ENCODE peak calls at places on chromosomes 12 and 14, in nine cellular contexts. One of them, this sample, is unnamed.

GRCh38 chr12:23550753-23551152 is 398.7 kb downstream of the SOX5 start:
- DNase-seq in psoas muscle: no peak
- DNase-seq in PC-9: no peak
- DNase-seq in WERI-Rb-1: no peak
- DNase-seq in osteoblast: no peak
- DNase-seq in PC-3: no peak
- DNase-seq in upper lobe of right lung: no peak
- DNase-seq in BE2C: no peak
- DNase-seq in CD8-positive, alpha-beta T cell: no peak
- DNase-seq in this sample: no peak

GRCh38 chr14:71119075-71119474 is 211.8 kb downstream of the PCNX1 start:
- DNase-seq in BE2C: no peak
- DNase-seq in PC-3: peak; percentile 65
- DNase-seq in osteoblast: peak; percentile 74
- DNase-seq in upper lobe of right lung: no peak
- DNase-seq in WERI-Rb-1: no peak
- DNase-seq in psoas muscle: no peak
- DNase-seq in PC-9: peak; percentile 69
- DNase-seq in CD8-positive, alpha-beta T cell: no peak
- DNase-seq in this sample: no peak

GRCh38 chr12:6074979-6075585 is 49.4 kb downstream of the VWF start:
- DNase-seq in WERI-Rb-1: no peak
- DNase-seq in CD8-positive, alpha-beta T cell: peak; percentile 72
- DNase-seq in osteoblast: peak; percentile 73
- DNase-seq in upper lobe of right lung: peak; percentile 76
- DNase-seq in PC-3: no peak
- DNase-seq in BE2C: no peak
- DNase-seq in psoas muscle: no peak
- DNase-seq in PC-9: no peak
- DNase-seq in this sample: peak; percentile 38

GRCh38 chr12:106246891-106247730 is 709 bp downstream of the CKAP4 start:
- DNase-seq in WERI-Rb-1: peak; percentile 56
- DNase-seq in upper lobe of right lung: peak; percentile 87
- DNase-seq in BE2C: peak; percentile 66
- DNase-seq in PC-3: peak; percentile 57
- DNase-seq in CD8-positive, alpha-beta T cell: peak; percentile 79
- DNase-seq in PC-9: peak; percentile 39
- DNase-seq in osteoblast: peak; percentile 94
- DNase-seq in psoas muscle: peak; percentile 90
- DNase-seq in this sample: peak; percentile 74

GRCh38 chr14:100893760-100894159 is 9.8 kb downstream of the RTL1 start:
- DNase-seq in psoas muscle: peak; percentile 15
- DNase-seq in BE2C: no peak
- DNase-seq in WERI-Rb-1: no peak
- DNase-seq in PC-9: no peak
- DNase-seq in osteoblast: no peak
- DNase-seq in upper lobe of right lung: peak; percentile 35
- DNase-seq in PC-3: no peak
- DNase-seq in CD8-positive, alpha-beta T cell: peak; percentile 42
- DNase-seq in this sample: no peak

GRCh38 chr14:48382961-48383360 is 707.6 kb upstream of the MDGA2 start:
- DNase-seq in WERI-Rb-1: no peak
- DNase-seq in PC-3: no peak
- DNase-seq in PC-9: no peak
- DNase-seq in CD8-positive, alpha-beta T cell: no peak
- DNase-seq in BE2C: no peak
- DNase-seq in osteoblast: no peak
- DNase-seq in upper lobe of right lung: no peak
- DNase-seq in psoas muscle: no peak
- DNase-seq in this sample: no peak

GRCh38 chr12:54298904-54299303 is 1.9 kb downstream of the NFE2 start:
- DNase-seq in PC-9: no peak
- DNase-seq in CD8-positive, alpha-beta T cell: no peak
- DNase-seq in PC-3: peak; percentile 3
- DNase-seq in upper lobe of right lung: no peak
- DNase-seq in psoas muscle: no peak
- DNase-seq in osteoblast: peak; percentile 67
- DNase-seq in BE2C: no peak
- DNase-seq in WERI-Rb-1: no peak
- DNase-seq in this sample: no peak

GRCh38 chr14:66677780-66678179 is 169.8 kb downstream of the GPHN start:
- DNase-seq in PC-9: no peak
- DNase-seq in WERI-Rb-1: no peak
- DNase-seq in osteoblast: no peak
- DNase-seq in BE2C: no peak
- DNase-seq in CD8-positive, alpha-beta T cell: no peak
- DNase-seq in psoas muscle: no peak
- DNase-seq in upper lobe of right lung: no peak
- DNase-seq in PC-3: no peak
- DNase-seq in this sample: no peak

GRCh38 chr12:65306603-65307501 is 28.4 kb downstream of the MSRB3 start:
- DNase-seq in WERI-Rb-1: peak; percentile 25
- DNase-seq in osteoblast: no peak
- DNase-seq in PC-9: no peak
- DNase-seq in upper lobe of right lung: no peak
- DNase-seq in psoas muscle: no peak
- DNase-seq in PC-3: peak; percentile 83
- DNase-seq in CD8-positive, alpha-beta T cell: no peak
- DNase-seq in BE2C: peak; percentile 86
- DNase-seq in this sample: peak; percentile 50

GRCh38 chr14:91115986-91116385 is 2.1 kb downstream of the DGLUCY start:
- DNase-seq in PC-9: peak; percentile 60
- DNase-seq in osteoblast: no peak
- DNase-seq in WERI-Rb-1: no peak
- DNase-seq in upper lobe of right lung: no peak
- DNase-seq in CD8-positive, alpha-beta T cell: no peak
- DNase-seq in psoas muscle: no peak
- DNase-seq in BE2C: no peak
- DNase-seq in PC-3: peak; percentile 62
- DNase-seq in this sample: no peak

GRCh38 chr12:49930515-49931288 is 19.8 kb upstream of the AQP2 start:
- DNase-seq in PC-3: peak; percentile 59
- DNase-seq in osteoblast: peak; percentile 81
- DNase-seq in psoas muscle: no peak
- DNase-seq in upper lobe of right lung: no peak
- DNase-seq in CD8-positive, alpha-beta T cell: no peak
- DNase-seq in PC-9: no peak
- DNase-seq in BE2C: no peak
- DNase-seq in WERI-Rb-1: no peak
- DNase-seq in this sample: no peak

GRCh38 chr14:28240909-28241308 is 525.7 kb upstream of the FOXG1 start:
- DNase-seq in WERI-Rb-1: no peak
- DNase-seq in psoas muscle: no peak
- DNase-seq in BE2C: no peak
- DNase-seq in osteoblast: no peak
- DNase-seq in CD8-positive, alpha-beta T cell: no peak
- DNase-seq in PC-9: no peak
- DNase-seq in upper lobe of right lung: no peak
- DNase-seq in PC-3: no peak
- DNase-seq in this sample: no peak

GRCh38 chr14:96079066-96079465 is 39.9 kb downstream of the C14orf132 start:
- DNase-seq in PC-9: no peak
- DNase-seq in osteoblast: no peak
- DNase-seq in psoas muscle: peak; percentile 8
- DNase-seq in CD8-positive, alpha-beta T cell: no peak
- DNase-seq in WERI-Rb-1: no peak
- DNase-seq in PC-3: no peak
- DNase-seq in upper lobe of right lung: no peak
- DNase-seq in BE2C: no peak
- DNase-seq in this sample: no peak

GRCh38 chr12:54207539-54208267 is 18.9 kb upstream of the SMUG1 start:
- DNase-seq in BE2C: peak; percentile 88
- DNase-seq in osteoblast: peak; percentile 91
- DNase-seq in WERI-Rb-1: peak; percentile 92
- DNase-seq in CD8-positive, alpha-beta T cell: peak; percentile 85
- DNase-seq in upper lobe of right lung: peak; percentile 84
- DNase-seq in PC-3: peak; percentile 88
- DNase-seq in psoas muscle: peak; percentile 91
- DNase-seq in PC-9: peak; percentile 62
- DNase-seq in this sample: peak; percentile 57

GRCh38 chr12:161823-162222 is 52.1 kb downstream of the SLC6A12 start:
- DNase-seq in CD8-positive, alpha-beta T cell: no peak
- DNase-seq in upper lobe of right lung: no peak
- DNase-seq in PC-3: no peak
- DNase-seq in PC-9: no peak
- DNase-seq in psoas muscle: no peak
- DNase-seq in BE2C: no peak
- DNase-seq in WERI-Rb-1: no peak
- DNase-seq in osteoblast: no peak
- DNase-seq in this sample: no peak

GRCh38 chr12:49089831-49090773 is 4.5 kb downstream of the DHH start:
- DNase-seq in psoas muscle: peak; percentile 67
- DNase-seq in PC-9: no peak
- DNase-seq in upper lobe of right lung: peak; percentile 71
- DNase-seq in CD8-positive, alpha-beta T cell: no peak
- DNase-seq in osteoblast: peak; percentile 91
- DNase-seq in WERI-Rb-1: peak; percentile 24
- DNase-seq in PC-3: peak; percentile 35
- DNase-seq in BE2C: peak; percentile 63
- DNase-seq in this sample: peak; percentile 39

GRCh38 chr12:65100140-65100539 is 21.0 kb downstream of the WIF1 start:
- DNase-seq in BE2C: no peak
- DNase-seq in osteoblast: no peak
- DNase-seq in CD8-positive, alpha-beta T cell: no peak
- DNase-seq in psoas muscle: no peak
- DNase-seq in WERI-Rb-1: no peak
- DNase-seq in PC-9: no peak
- DNase-seq in PC-3: peak; percentile 59
- DNase-seq in upper lobe of right lung: no peak
- DNase-seq in this sample: no peak

GRCh38 chr12:123444396-123445026 is 8.0 kb upstream of the RILPL2 start:
- DNase-seq in osteoblast: peak; percentile 56
- DNase-seq in PC-3: no peak
- DNase-seq in PC-9: peak; percentile 80
- DNase-seq in CD8-positive, alpha-beta T cell: no peak
- DNase-seq in BE2C: no peak
- DNase-seq in upper lobe of right lung: no peak
- DNase-seq in WERI-Rb-1: no peak
- DNase-seq in psoas muscle: no peak
- DNase-seq in this sample: no peak

GRCh38 chr12:131682511-131682895 is 28.4 kb upstream of the SFSWAP start:
- DNase-seq in BE2C: no peak
- DNase-seq in osteoblast: no peak
- DNase-seq in PC-9: no peak
- DNase-seq in PC-3: no peak
- DNase-seq in upper lobe of right lung: no peak
- DNase-seq in psoas muscle: no peak
- DNase-seq in WERI-Rb-1: no peak
- DNase-seq in CD8-positive, alpha-beta T cell: no peak
- DNase-seq in this sample: no peak

GRCh38 chr12:75660805-75661404 is 149.5 kb upstream of the KRR1 start:
- DNase-seq in psoas muscle: no peak
- DNase-seq in BE2C: no peak
- DNase-seq in CD8-positive, alpha-beta T cell: no peak
- DNase-seq in upper lobe of right lung: no peak
- DNase-seq in osteoblast: no peak
- DNase-seq in PC-3: peak; percentile 87
- DNase-seq in PC-9: no peak
- DNase-seq in WERI-Rb-1: no peak
- DNase-seq in this sample: no peak
- H3K4me3 ChIP-seq in psoas muscle: no peak overlapping the region
- H3K4me3 ChIP-seq in BE2C: no peak overlapping the region
- H3K4me3 ChIP-seq in CD8-positive, alpha-beta T cell: no peak overlapping the region
- H3K4me3 ChIP-seq in upper lobe of right lung: no peak overlapping the region
- H3K4me3 ChIP-seq in osteoblast: no peak overlapping the region
- H3K4me3 ChIP-seq in PC-3: peak overlapping the region; percentile 31
- H3K4me3 ChIP-seq in PC-9: no peak overlapping the region
- H3K4me3 ChIP-seq in WERI-Rb-1: no peak overlapping the region
- H3K4me3 ChIP-seq in this sample: no peak overlapping the region

GRCh38 chr12:57101892-57102695 is 9.1 kb downstream of the STAT6 start:
- DNase-seq in CD8-positive, alpha-beta T cell: no peak
- DNase-seq in upper lobe of right lung: no peak
- DNase-seq in WERI-Rb-1: no peak
- DNase-seq in PC-9: no peak
- DNase-seq in BE2C: peak; percentile 64
- DNase-seq in PC-3: peak; percentile 66
- DNase-seq in psoas muscle: no peak
- DNase-seq in osteoblast: peak; percentile 60
- DNase-seq in this sample: no peak

GRCh38 chr12:57106021-57106708 is 5.0 kb downstream of the STAT6 start:
- DNase-seq in CD8-positive, alpha-beta T cell: no peak
- DNase-seq in PC-3: no peak
- DNase-seq in osteoblast: peak; percentile 27
- DNase-seq in psoas muscle: no peak
- DNase-seq in upper lobe of right lung: no peak
- DNase-seq in PC-9: no peak
- DNase-seq in WERI-Rb-1: no peak
- DNase-seq in BE2C: no peak
- DNase-seq in this sample: no peak

GRCh38 chr12:57103856-57104255 is 7.3 kb downstream of the STAT6 start:
- DNase-seq in upper lobe of right lung: no peak
- DNase-seq in BE2C: peak; percentile 15
- DNase-seq in osteoblast: peak; percentile 58
- DNase-seq in CD8-positive, alpha-beta T cell: no peak
- DNase-seq in psoas muscle: no peak
- DNase-seq in PC-3: no peak
- DNase-seq in WERI-Rb-1: no peak
- DNase-seq in PC-9: no peak
- DNase-seq in this sample: no peak

GRCh38 chr12:57105011-57105753 is 6.0 kb downstream of the STAT6 start:
- DNase-seq in upper lobe of right lung: no peak
- DNase-seq in osteoblast: peak; percentile 41
- DNase-seq in CD8-positive, alpha-beta T cell: no peak
- DNase-seq in PC-9: no peak
- DNase-seq in PC-3: no peak
- DNase-seq in WERI-Rb-1: no peak
- DNase-seq in psoas muscle: peak; percentile 49
- DNase-seq in BE2C: no peak
- DNase-seq in this sample: no peak

GRCh38 chr12:57104292-57104910 is 6.8 kb downstream of the STAT6 start:
- DNase-seq in PC-3: no peak
- DNase-seq in PC-9: no peak
- DNase-seq in upper lobe of right lung: no peak
- DNase-seq in psoas muscle: no peak
- DNase-seq in CD8-positive, alpha-beta T cell: no peak
- DNase-seq in WERI-Rb-1: no peak
- DNase-seq in BE2C: no peak
- DNase-seq in osteoblast: peak; percentile 43
- DNase-seq in this sample: no peak
- H3K36me3 ChIP-seq in PC-3: no peaks in the 10 kb centered on the region
- H3K36me3 ChIP-seq in PC-9: peaks cover 10% of the 10 kb centered on the region
- H3K36me3 ChIP-seq in upper lobe of right lung: peaks cover 84% of the 10 kb centered on the region
- H3K36me3 ChIP-seq in psoas muscle: no peaks in the 10 kb centered on the region
- H3K36me3 ChIP-seq in CD8-positive, alpha-beta T cell: peaks cover 41% of the 10 kb centered on the region
- H3K36me3 ChIP-seq in WERI-Rb-1: no peaks in the 10 kb centered on the region
- H3K36me3 ChIP-seq in BE2C: no peaks in the 10 kb centered on the region
- H3K36me3 ChIP-seq in osteoblast: peaks cover 55% of the 10 kb centered on the region
- H3K36me3 ChIP-seq in this sample: peaks cover 59% of the 10 kb centered on the region

GRCh38 chr14:23360496-23360895 is 4.5 kb downstream of the EFS start:
- DNase-seq in CD8-positive, alpha-beta T cell: no peak
- DNase-seq in upper lobe of right lung: no peak
- DNase-seq in psoas muscle: no peak
- DNase-seq in BE2C: no peak
- DNase-seq in WERI-Rb-1: peak; percentile 35
- DNase-seq in PC-3: no peak
- DNase-seq in PC-9: no peak
- DNase-seq in osteoblast: peak; percentile 64
- DNase-seq in this sample: no peak
- TF ChIP-seq CTCF in CD8-positive, alpha-beta T cell: no peak
- TF ChIP-seq CTCF in upper lobe of right lung: no peak
- TF ChIP-seq CTCF in psoas muscle: no peak
- TF ChIP-seq CTCF in BE2C: peak; percentile 15
- TF ChIP-seq CTCF in WERI-Rb-1: peak; percentile 49
- TF ChIP-seq CTCF in PC-3: peak; percentile 32
- TF ChIP-seq CTCF in PC-9: no peak
- TF ChIP-seq CTCF in osteoblast: peak; percentile 8
- TF ChIP-seq CTCF in this sample: peak; percentile 42

GRCh38 chr14:88310457-88310856 is 12.6 kb downstream of the KCNK10 start:
- DNase-seq in upper lobe of right lung: no peak
- DNase-seq in osteoblast: no peak
- DNase-seq in WERI-Rb-1: no peak
- DNase-seq in CD8-positive, alpha-beta T cell: no peak
- DNase-seq in PC-3: no peak
- DNase-seq in BE2C: no peak
- DNase-seq in PC-9: no peak
- DNase-seq in psoas muscle: no peak
- DNase-seq in this sample: no peak
- H3K4me3 ChIP-seq in upper lobe of right lung: no peak overlapping the region
- H3K4me3 ChIP-seq in osteoblast: no peak overlapping the region
- H3K4me3 ChIP-seq in WERI-Rb-1: no peak overlapping the region
- H3K4me3 ChIP-seq in CD8-positive, alpha-beta T cell: no peak overlapping the region
- H3K4me3 ChIP-seq in PC-3: no peak overlapping the region
- H3K4me3 ChIP-seq in BE2C: no peak overlapping the region
- H3K4me3 ChIP-seq in PC-9: no peak overlapping the region
- H3K4me3 ChIP-seq in psoas muscle: no peak overlapping the region
- H3K4me3 ChIP-seq in this sample: no peak overlapping the region

This sample was measured in left ventricle myocardium inferior.